ENCODE peak calls at places on chromosomes 12 and 14, in four cellular contexts. I, W, J and M are unnamed samples.

GRCh38 chr14:95336192-95336760 is 16.6 kb upstream of the CLMN start:
- DNase-seq in I (no peak), W (no peak), J (no peak), M (no peak)

GRCh38 chr12:27305673-27306504 is 26.7 kb upstream of the BMAL2 start:
- DNase-seq in I (no peak), W (peak), J (no peak), M (no peak)

GRCh38 chr12:33605776-33606175 is 166.2 kb upstream of the SYT10 start:
- DNase-seq in I (no peak), W (no peak), J (peak), M (no peak)

GRCh38 chr12:53443955-53444354 is 2.4 kb downstream of the PRR13 start:
- DNase-seq in I (no peak), W (no peak), J (peak), M (no peak)

GRCh38 chr12:92096346-92097136 is 49.1 kb downstream of the BTG1 start:
- DNase-seq in I (no peak), W (no peak), J (no peak), M (no peak)

GRCh38 chr12:124545508-124546418 is 21.6 kb downstream of the NCOR2 start:
- DNase-seq in I (no peak), W (peak), J (no peak), M (no peak)

GRCh38 chr14:102754370-102755262 is 22.6 kb upstream of the TRAF3 start:
- DNase-seq in I (no peak), W (no peak), J (no peak), M (no peak)

GRCh38 chr12:27984275-27984674 is 11.7 kb upstream of the PTHLH start:
- DNase-seq in I (no peak), W (peak), J (no peak), M (no peak)

GRCh38 chr14:94464290-94464689 is 11.7 kb upstream of the SERPINA11 start:
- DNase-seq in I (no peak), W (no peak), J (no peak), M (no peak)

GRCh38 chr14:90381011-90381790 is 15.6 kb upstream of the CALM1 start:
- DNase-seq in I (no peak), W (no peak), J (no peak), M (no peak)

GRCh38 chr12:51864701-51865469 is 16.4 kb upstream of the FIGNL2 start:
- DNase-seq in I (no peak), W (peak), J (no peak), M (no peak)

GRCh38 chr12:100185361-100185894 is 15.2 kb upstream of the ACTR6 start:
- DNase-seq in I (no peak), W (peak), J (no peak), M (no peak)

GRCh38 chr12:115709410-115710065 is 568.0 kb downstream of the MED13L start:
- DNase-seq in I (no peak), W (no peak), J (no peak), M (no peak)

GRCh38 chr12:2389079-2389790 is 336.4 kb downstream of the CACNA1C start:
- DNase-seq in I (no peak), W (peak), J (no peak), M (no peak)

GRCh38 chr14:66982247-66982646 is 207.0 kb upstream of the GARIN2 start:
- DNase-seq in I (no peak), W (no peak), J (no peak), M (no peak)

GRCh38 chr12:124147579-124147978 is 147.3 kb upstream of the RFLNA start:
- DNase-seq in I (no peak), W (no peak), J (no peak), M (no peak)

GRCh38 chr14:96592591-96593388 is 90.6 kb downstream of the PAPOLA start:
- DNase-seq in I (no peak), W (peak), J (peak), M (peak)

GRCh38 chr12:61232040-61232439 is 1028.2 kb upstream of the USP15 start:
- DNase-seq in I (no peak), W (no peak), J (no peak), M (no peak)

GRCh38 chr14:81400202-81400678 is at the start of gene STON2:
- DNase-seq in I (peak), W (peak), J (peak), M (no peak)

GRCh38 chr12:12338528-12339168 is 11.4 kb downstream of the MANSC1 start:
- DNase-seq in I (no peak), W (no peak), J (peak), M (no peak)

GRCh38 chr14:102821252-102821651 is 44.0 kb downstream of the TRAF3 start:
- DNase-seq in I (no peak), W (no peak), J (no peak), M (no peak)

GRCh38 chr14:102957222-102957621 is 34.8 kb downstream of the AMN start:
- DNase-seq in I (no peak), W (no peak), J (no peak), M (no peak)

GRCh38 chr14:21440857-21441256 is 15.1 kb downstream of the CHD8 start:
- DNase-seq in I (no peak), W (no peak), J (no peak), M (no peak)

GRCh38 chr14:50025776-50026175 is 90.6 kb downstream of the VCPKMT start:
- DNase-seq in I (no peak), W (no peak), J (no peak), M (no peak)

GRCh38 chr14:77041837-77042557 is 13.5 kb upstream of the IRF2BPL start:
- DNase-seq in I (no peak), W (peak), J (no peak), M (no peak)

GRCh38 chr14:88975926-88976325 is 151.5 kb downstream of the TTC8 start:
- DNase-seq in I (no peak), W (no peak), J (no peak), M (no peak)

GRCh38 chr14:74882103-74882920 is 596 bp downstream of the DLST start:
- DNase-seq in I (no peak), W (peak), J (peak), M (peak)

GRCh38 chr14:101709962-101710891 is 51.3 kb upstream of the PPP2R5C start:
- DNase-seq in I (no peak), W (no peak), J (peak), M (no peak)

GRCh38 chr12:121982950-121983349 is 38.7 kb upstream of the BCL7A start:
- DNase-seq in I (no peak), W (no peak), J (no peak), M (no peak)

GRCh38 chr12:115257791-115258190 is 573.8 kb upstream of the TBX3 start:
- DNase-seq in I (no peak), W (peak), J (no peak), M (no peak)

GRCh38 chr12:26233620-26234019 is 38.2 kb downstream of the SSPN start:
- DNase-seq in I (no peak), W (no peak), J (no peak), M (no peak)